ENCODE peak calls at places on chromosomes 3 and 15, in eight cellular contexts. T, M, O, G, A, R, P and V are unnamed samples.

GRCh38 chr15:95559875-95560394 is 770.6 kb upstream of the NR2F2 start:
- DNase-seq in T (no peak), M (peak; percentile 68), O (no peak), G (peak; percentile 64), A (no peak), R (no peak), P (no peak), V (no peak)

GRCh38 chr15:64991536-64992135 is 1.9 kb upstream of the SPG21 start:
- DNase-seq in T (no peak), M (no peak), O (no peak), G (no peak), A (no peak), R (peak; percentile 41), P (no peak), V (no peak)

GRCh38 chr3:22980346-22980745 is 222.8 kb upstream of the UBE2E2 start:
- DNase-seq in T (no peak), M (no peak), O (no peak), G (peak; percentile 27), A (no peak), R (no peak), P (no peak), V (no peak)

GRCh38 chr3:95607926-95608325 is 1206.5 kb upstream of the EPHA6 start:
- DNase-seq in T (no peak), M (no peak), O (no peak), G (no peak), A (no peak), R (no peak), P (no peak), V (no peak)

GRCh38 chr15:100349321-100349695 is 7.5 kb upstream of the ADAMTS17 start:
- DNase-seq in T (no peak), M (no peak), O (no peak), G (no peak), A (no peak), R (no peak), P (no peak), V (no peak)

GRCh38 chr3:72673011-72673771 is 175.1 kb downstream of the SHQ1 start:
- DNase-seq in T (no peak), M (no peak), O (no peak), G (no peak), A (peak; percentile 19), R (no peak), P (no peak), V (no peak)

GRCh38 chr3:43621406-43621973 is 321 bp downstream of the ANO10 start:
- DNase-seq in T (no peak), M (no peak), O (no peak), G (peak; percentile 14), A (no peak), R (no peak), P (no peak), V (peak; percentile 60)

GRCh38 chr3:147420361-147421183 is 11.4 kb downstream of the ZIC1 start:
- DNase-seq in T (no peak), M (no peak), O (no peak), G (peak; percentile 4), A (no peak), R (no peak), P (no peak), V (no peak)

GRCh38 chr3:123610331-123610730 is 25.5 kb upstream of the HACD2 start:
- DNase-seq in T (no peak), M (no peak), O (no peak), G (no peak), A (no peak), R (no peak), P (no peak), V (no peak)

GRCh38 chr3:53808496-53808895 is 37.7 kb downstream of the CHDH start:
- DNase-seq in T (no peak), M (no peak), O (no peak), G (no peak), A (no peak), R (no peak), P (no peak), V (no peak)

GRCh38 chr3:124461838-124462632 is 268.2 kb upstream of the UMPS start:
- DNase-seq in T (no peak), M (no peak), O (no peak), G (no peak), A (no peak), R (no peak), P (no peak), V (no peak)

GRCh38 chr3:46861293-46861995 is 1.8 kb downstream of the MYL3 start:
- DNase-seq in T (no peak), M (no peak), O (no peak), G (no peak), A (peak; percentile 7), R (peak; percentile 76), P (no peak), V (peak; percentile 84)

GRCh38 chr15:33565099-33565498 is 254.3 kb downstream of the RYR3 start:
- DNase-seq in T (no peak), M (no peak), O (no peak), G (peak; percentile 6), A (no peak), R (no peak), P (no peak), V (no peak)

GRCh38 chr15:93719941-93720351 is 511.4 kb upstream of the MCTP2 start:
- DNase-seq in T (no peak), M (peak; percentile 10), O (no peak), G (no peak), A (no peak), R (no peak), P (no peak), V (no peak)

GRCh38 chr3:149620291-149621020 is 37.4 kb downstream of the WWTR1 start:
- DNase-seq in T (no peak), M (no peak), O (no peak), G (peak; percentile 41), A (no peak), R (no peak), P (no peak), V (no peak)

GRCh38 chr3:183149915-183150825 is 12.4 kb downstream of the LAMP3 start:
- DNase-seq in T (no peak), M (no peak), O (no peak), G (no peak), A (no peak), R (no peak), P (no peak), V (no peak)

GRCh38 chr3:128229077-128229837 is 76.0 kb downstream of the EEFSEC start:
- DNase-seq in T (no peak), M (no peak), O (no peak), G (no peak), A (no peak), R (no peak), P (no peak), V (no peak)

GRCh38 chr15:25640381-25640780 is 201.6 kb upstream of the UBE3A start:
- DNase-seq in T (no peak), M (no peak), O (no peak), G (no peak), A (no peak), R (no peak), P (no peak), V (no peak)

GRCh38 chr3:147514366-147514765 is 105.2 kb downstream of the ZIC1 start:
- DNase-seq in T (no peak), M (no peak), O (no peak), G (no peak), A (no peak), R (no peak), P (no peak), V (no peak)